ENCODE peak calls at places on chromosomes 6 and 20, in eight cellular contexts. Q is effector CD4-positive, alpha-beta T cell; M is NCI-H2107; S is stimulated activated CD8-positive, alpha-beta memory T cell treated with anti-CD3 and anti-CD28 coated beads, Interleukin-15, amount 100 ng/mL, for 48 hours; V is ELR; K is COR-L47; H is NCI-H1417; R is T-helper 2 cell. C is an unnamed sample.
A peak's percentile ranks its signal among the peaks of the same experiment; 100 is the strongest.

GRCh38 chr20:1816384-1817381 is 78.5 kb upstream of the SIRPA start:
- DNase-seq in Q (no peak), M (no peak), S (no peak), V (peak; percentile 47), K (no peak), H (no peak), R (no peak), C (no peak)

GRCh38 chr6:20564269-20564668 is 30.0 kb downstream of the CDKAL1 start:
- DNase-seq in Q (no peak), M (no peak), S (no peak), V (peak; percentile 37), K (no peak), H (peak; percentile 71), R (no peak), C (no peak)

GRCh38 chr6:14231546-14232280 is 114.1 kb downstream of the CD83 start:
- DNase-seq in Q (no peak), M (no peak), S (no peak), V (peak; percentile 34), K (peak; percentile 29), H (no peak), R (no peak), C (no peak)

GRCh38 chr6:120083186-120083585 is 733.6 kb upstream of the MAN1A1 start:
- DNase-seq in Q (no peak), M (no peak), S (no peak), V (no peak), K (no peak), H (no peak), R (no peak), C (no peak)

GRCh38 chr20:29743101-29743931 is 1514.1 kb upstream of the DEFB115 start:
- DNase-seq in Q (no peak), M (no peak), S (no peak), V (no peak), K (no peak), H (no peak), R (no peak), C (no peak)

GRCh38 chr6:14671261-14671681 is 553.7 kb downstream of the CD83 start:
- DNase-seq in Q (no peak), M (no peak), S (no peak), V (peak; percentile 34), K (no peak), H (no peak), R (no peak), C (no peak)

GRCh38 chr20:57381596-57382503 is 9.3 kb upstream of the RBM38 start:
- DNase-seq in Q (peak; percentile 83), M (peak; percentile 71), S (peak; percentile 64), V (peak; percentile 79), K (peak; percentile 35), H (peak; percentile 77), R (peak; percentile 74), C (peak; percentile 57)

GRCh38 chr20:59603727-59604608 is at the start of gene PHACTR3:
- DNase-seq in Q (no peak), M (no peak), S (no peak), V (no peak), K (peak; percentile 56), H (no peak), R (no peak), C (no peak)

GRCh38 chr6:98769546-98769945 is 64.8 kb upstream of the POU3F2 start:
- DNase-seq in Q (no peak), M (peak; percentile 28), S (no peak), V (peak; percentile 43), K (peak; percentile 61), H (peak; percentile 70), R (no peak), C (peak; percentile 70)

GRCh38 chr6:150418825-150419594 is 50.2 kb downstream of the IYD start:
- DNase-seq in Q (peak; percentile 14), M (peak; percentile 9), S (peak; percentile 21), V (peak; percentile 51), K (no peak), H (peak; percentile 56), R (peak; percentile 13), C (peak; percentile 9)

GRCh38 chr6:31042801-31043200 is 32.5 kb downstream of the MUC22 start:
- DNase-seq in Q (no peak), M (no peak), S (no peak), V (peak; percentile 78), K (peak; percentile 67), H (no peak), R (no peak), C (peak; percentile 30)

GRCh38 chr20:4978050-4978918 is 23.0 kb downstream of the SLC23A2 start:
- DNase-seq in Q (no peak), M (no peak), S (no peak), V (no peak), K (no peak), H (no peak), R (no peak), C (no peak)

GRCh38 chr6:24931752-24932691 is 3.7 kb downstream of the RIPOR2 start:
- DNase-seq in Q (no peak), M (no peak), S (no peak), V (peak; percentile 27), K (peak; percentile 16), H (no peak), R (no peak), C (no peak)

GRCh38 chr6:44133003-44133931 is 5.9 kb downstream of the TMEM63B start:
- DNase-seq in Q (no peak), M (no peak), S (no peak), V (peak; percentile 57), K (peak; percentile 54), H (peak; percentile 29), R (no peak), C (peak; percentile 65)

GRCh38 chr6:131250121-131250520 is 114.9 kb downstream of the AKAP7 start:
- DNase-seq in Q (no peak), M (no peak), S (no peak), V (peak; percentile 43), K (no peak), H (no peak), R (no peak), C (no peak)

GRCh38 chr6:95185874-95186273 is 391.5 kb upstream of the MANEA start:
- DNase-seq in Q (no peak), M (no peak), S (no peak), V (no peak), K (no peak), H (no peak), R (no peak), C (no peak)

GRCh38 chr6:165674155-165675029 is 11.4 kb upstream of the PDE10A start:
- DNase-seq in Q (no peak), M (no peak), S (no peak), V (no peak), K (no peak), H (no peak), R (no peak), C (no peak)

GRCh38 chr20:48170625-48171024 is 385.3 kb upstream of the SULF2 start:
- DNase-seq in Q (no peak), M (no peak), S (no peak), V (no peak), K (no peak), H (no peak), R (no peak), C (no peak)

GRCh38 chr6:9140861-9141534 is 705.7 kb upstream of the SLC35B3 start:
- DNase-seq in Q (no peak), M (no peak), S (no peak), V (peak; percentile 56), K (peak; percentile 78), H (peak; percentile 35), R (no peak), C (peak; percentile 67)

GRCh38 chr6:142926494-142927273 is 18.3 kb downstream of the HIVEP2 start:
- DNase-seq in Q (peak; percentile 64), M (no peak), S (peak; percentile 60), V (peak; percentile 94), K (no peak), H (peak; percentile 41), R (peak; percentile 69), C (no peak)

GRCh38 chr6:127510876-127511275 is 8.3 kb downstream of the MTCL3 start:
- DNase-seq in Q (no peak), M (no peak), S (no peak), V (no peak), K (no peak), H (no peak), R (no peak), C (no peak)

GRCh38 chr20:44115762-44116644 is 71.0 kb downstream of the JPH2 start:
- DNase-seq in Q (no peak), M (no peak), S (no peak), V (no peak), K (no peak), H (no peak), R (no peak), C (no peak)

GRCh38 chr6:43763133-43763797 is 6.7 kb upstream of the VEGFA start:
- DNase-seq in Q (no peak), M (no peak), S (no peak), V (no peak), K (no peak), H (no peak), R (no peak), C (no peak)

GRCh38 chr6:143961868-143962643 is 46.0 kb downstream of the PLAGL1 start:
- DNase-seq in Q (no peak), M (no peak), S (no peak), V (no peak), K (no peak), H (no peak), R (no peak), C (no peak)

GRCh38 chr6:159435701-159436100 is 257.3 kb downstream of the SOD2 start:
- DNase-seq in Q (no peak), M (no peak), S (no peak), V (no peak), K (no peak), H (no peak), R (no peak), C (no peak)